ENCODE peak calls at places on chromosomes 16 and 17, in seven cellular contexts. W is fibroblast of pulmonary artery, Y is nephron progenitor cell, U is RWPE1, N is neural crest cell, H is stomach, C is mammary epithelial cell. Q is an unnamed sample.
A peak's percentile ranks its signal among the peaks of the same experiment; 100 is the strongest.

GRCh38 chr16:54291107-54291980 is 4.8 kb upstream of the IRX3 start:
- DNase-seq in U (no peak), H (no peak), N (peak; percentile 32), W (no peak), Y (peak; percentile 56), C (no peak), Q (no peak)

GRCh38 chr17:37392024-37392590 is 14.5 kb downstream of the ACACA start:
- DNase-seq in N (no peak), C (peak; percentile 44), U (peak; percentile 30), Y (no peak), H (no peak), W (peak; percentile 85), Q (no peak)

GRCh38 chr17:55444471-55445441 is 23.1 kb upstream of the MMD start:
- DNase-seq in N (no peak), Y (no peak), W (peak; percentile 56), H (no peak), C (no peak), U (no peak), Q (no peak)

GRCh38 chr16:83675136-83675535 is 132.6 kb upstream of the HSBP1 start:
- DNase-seq in H (no peak), C (no peak), N (no peak), U (no peak), W (peak; percentile 10), Y (no peak), Q (no peak)

GRCh38 chr17:59456428-59456827 is 109.0 kb upstream of the DHX40 start:
- DNase-seq in W (no peak), C (no peak), H (no peak), U (no peak), Y (no peak), N (no peak), Q (no peak)

GRCh38 chr17:72004476-72005331 is 116.1 kb upstream of the SOX9 start:
- DNase-seq in N (no peak), H (no peak), C (no peak), W (no peak), Y (no peak), U (no peak), Q (no peak)

GRCh38 chr16:54431997-54432367 is 145.4 kb upstream of the IRX3 start:
- DNase-seq in U (no peak), W (no peak), Y (no peak), H (no peak), C (no peak), N (no peak), Q (no peak)

GRCh38 chr16:77297996-77298637 is 98.9 kb downstream of the SYCE1L start:
- DNase-seq in N (no peak), U (no peak), W (no peak), C (peak; percentile 24), H (no peak), Y (no peak), Q (no peak)

GRCh38 chr16:14024300-14024699 is 46.8 kb upstream of the MRTFB start:
- DNase-seq in C (no peak), H (no peak), U (no peak), Y (no peak), N (no peak), W (peak; percentile 41), Q (no peak)

GRCh38 chr17:30996481-30996880 is 25.6 kb downstream of the RNF135 start:
- DNase-seq in Y (no peak), C (no peak), W (no peak), N (no peak), U (no peak), H (no peak), Q (no peak)

GRCh38 chr17:60139438-60140285 is 10.1 kb upstream of the CA4 start:
- DNase-seq in U (peak; percentile 57), Y (peak; percentile 94), W (peak; percentile 71), H (peak; percentile 79), C (peak; percentile 34), N (peak; percentile 76), Q (no peak)

GRCh38 chr16:50311891-50312501 is 45.6 kb downstream of the ADCY7 start:
- DNase-seq in U (no peak), N (no peak), C (no peak), W (no peak), H (peak; percentile 22), Y (no peak), Q (no peak)

GRCh38 chr16:17107450-17107849 is 363.3 kb downstream of the XYLT1 start:
- DNase-seq in U (no peak), N (no peak), W (no peak), C (no peak), H (no peak), Y (no peak), Q (no peak)

GRCh38 chr16:10577305-10578202 is 2.8 kb downstream of the EMP2 start:
- DNase-seq in C (no peak), U (no peak), N (no peak), W (no peak), H (no peak), Y (peak; percentile 25), Q (no peak)

GRCh38 chr16:88393034-88393433 is 10.3 kb downstream of the ZNF469 start:
- DNase-seq in W (no peak), U (no peak), H (peak; percentile 71), C (no peak), Y (no peak), N (no peak), Q (no peak)

GRCh38 chr16:73886378-73886777 is 410.2 kb upstream of the PSMD7 start:
- DNase-seq in W (no peak), Y (no peak), C (no peak), H (no peak), N (no peak), U (no peak), Q (no peak)

GRCh38 chr17:74860229-74860998 is 729 bp upstream of the GRIN2C start:
- DNase-seq in W (no peak), C (no peak), H (no peak), N (no peak), Y (no peak), U (no peak), Q (no peak)

GRCh38 chr16:3599922-3600321 is 11.5 kb downstream of the SLX4 start:
- DNase-seq in U (no peak), W (no peak), Y (no peak), H (no peak), C (no peak), N (no peak), Q (no peak)

GRCh38 chr17:77281024-77281903 is 140.5 kb downstream of the SEC14L1 start:
- DNase-seq in W (peak; percentile 49), U (peak; percentile 89), Y (peak; percentile 74), C (peak; percentile 66), H (peak; percentile 74), N (peak; percentile 26), Q (no peak)

GRCh38 chr16:13873835-13874438 is 46.0 kb upstream of the ERCC4 start:
- DNase-seq in W (peak; percentile 41), U (peak; percentile 14), Y (peak; percentile 48), N (peak; percentile 41), H (no peak), C (peak; percentile 7), Q (no peak)

GRCh38 chr16:23327836-23328235 is 25.7 kb downstream of the SCNN1B start:
- DNase-seq in N (no peak), H (no peak), C (no peak), Y (no peak), U (no peak), W (no peak), Q (no peak)

GRCh38 chr17:35238817-35239216 is 4.1 kb upstream of the SLFN5 start:
- DNase-seq in U (peak; percentile 86), H (no peak), C (peak; percentile 85), Y (no peak), W (peak; percentile 31), N (no peak), Q (no peak)

GRCh38 chr17:55398689-55399088 is 22.9 kb downstream of the MMD start:
- DNase-seq in N (no peak), C (no peak), H (no peak), W (peak; percentile 38), Y (no peak), U (no peak), Q (no peak)

GRCh38 chr17:67980456-67980855 is 15.8 kb downstream of the C17orf58 start:
- DNase-seq in Y (no peak), W (no peak), U (no peak), N (no peak), H (no peak), C (no peak), Q (no peak)

GRCh38 chr17:77924757-77925336 is 33.7 kb upstream of the TNRC6C start:
- DNase-seq in C (peak; percentile 12), H (peak; percentile 31), W (peak; percentile 85), U (no peak), N (no peak), Y (peak; percentile 24), Q (no peak)

GRCh38 chr16:22005746-22006145 is 2.2 kb upstream of the MOSMO start:
- DNase-seq in W (no peak), C (no peak), Y (no peak), H (no peak), N (no peak), U (no peak), Q (no peak)

GRCh38 chr17:51814521-51814920 is 344.0 kb downstream of the CA10 start:
- DNase-seq in C (no peak), Y (no peak), N (no peak), W (no peak), U (no peak), H (no peak), Q (no peak)

GRCh38 chr16:73976661-73977060 is 320.0 kb upstream of the PSMD7 start:
- DNase-seq in N (no peak), U (no peak), W (no peak), Y (no peak), H (no peak), C (no peak), Q (no peak)

GRCh38 chr16:25481636-25482035 is 210.1 kb upstream of the HS3ST4 start:
- DNase-seq in Y (no peak), H (no peak), C (peak; percentile 6), U (no peak), N (no peak), W (no peak), Q (no peak)

GRCh38 chr16:56748191-56748590 is 18.3 kb downstream of the NUP93 start:
- DNase-seq in Y (no peak), C (no peak), H (no peak), U (no peak), W (no peak), N (no peak), Q (no peak)

GRCh38 chr17:19513897-19514488 is 19.7 kb upstream of the SLC47A1 start:
- DNase-seq in W (peak; percentile 77), U (peak; percentile 44), H (peak; percentile 74), N (peak; percentile 71), Y (peak; percentile 76), C (peak; percentile 28), Q (peak; percentile 19)
- TF ChIP-seq CTCF in W (peak; percentile 85), U (peak; percentile 93), H (peak; percentile 76), N (peak; percentile 96), Y (peak; percentile 94), C (peak; percentile 90), Q (peak; percentile 97)

GRCh38 chr17:20908373-20909273 is 134.2 kb downstream of the USP22 start:
- DNase-seq in C (peak; percentile 70), U (peak; percentile 87), W (peak; percentile 72), Y (peak; percentile 89), N (peak; percentile 85), H (peak; percentile 84), Q (peak; percentile 66)
- TF ChIP-seq CTCF in C (peak; percentile 77), U (peak; percentile 68), W (peak; percentile 77), Y (no peak), N (peak; percentile 65), H (peak; percentile 22), Q (peak; percentile 30)

GRCh38 chr16:4802659-4803287 is 340 bp upstream of the ROGDI start:
- DNase-seq in C (peak; percentile 90), Y (peak; percentile 93), U (peak; percentile 99), N (peak; percentile 89), H (peak; percentile 93), W (peak; percentile 90), Q (peak; percentile 59)
- TF ChIP-seq CTCF in C (no peak), Y (no peak), U (no peak), N (no peak), H (peak; percentile 14), W (no peak), Q (no peak)

GRCh38 chr17:63696381-63696961 is 3.5 kb downstream of the LIMD2 start:
- DNase-seq in H (peak; percentile 27), U (no peak), Y (peak; percentile 35), C (no peak), N (no peak), W (peak; percentile 57), Q (no peak)
- TF ChIP-seq CTCF in H (no peak), U (no peak), Y (peak; percentile 53), C (peak; percentile 22), N (peak; percentile 50), W (peak; percentile 44), Q (peak; percentile 57)

Q was measured in LNCaP clone FGC.